ENCODE peak calls at places on chromosomes 2 and 18, in six cellular contexts. K is SW480, C is cardiac fibroblast, Z is T1000, O is T-helper 9 cell, X is HT1080. A is an unnamed sample.

GRCh38 chr2:147416099-147416498 is 428.7 kb upstream of the ACVR2A start:
- DNase-seq in X (peak; percentile 11), C (no peak), O (no peak), Z (no peak), K (peak; percentile 65), A (peak; percentile 5)

GRCh38 chr2:3487432-3487831 is 31.9 kb downstream of the ADI1 start:
- DNase-seq in Z (no peak), C (no peak), X (no peak), O (no peak), K (no peak), A (no peak)

GRCh38 chr2:232874677-232875223 is 4.7 kb downstream of the SNORC start:
- DNase-seq in Z (no peak), K (no peak), O (no peak), C (no peak), X (no peak), A (no peak)

GRCh38 chr2:28047698-28048097 is 157.2 kb downstream of the BABAM2 start:
- DNase-seq in C (peak; percentile 87), O (no peak), Z (no peak), X (peak; percentile 14), K (no peak), A (peak; percentile 65)

GRCh38 chr18:13539050-13539449 is 187.3 kb downstream of the FAM210A start:
- DNase-seq in X (no peak), Z (no peak), C (no peak), O (no peak), K (no peak), A (no peak)

GRCh38 chr2:160194946-160195345 is 5.1 kb downstream of the ITGB6 start:
- DNase-seq in O (no peak), K (no peak), C (no peak), Z (no peak), X (peak; percentile 51), A (peak; percentile 46)

GRCh38 chr2:44668336-44668735 is 273.2 kb upstream of the SIX3 start:
- DNase-seq in K (no peak), O (no peak), C (no peak), Z (no peak), X (peak; percentile 13), A (peak; percentile 39)

GRCh38 chr2:20634430-20635095 is 16.3 kb downstream of the HS1BP3 start:
- DNase-seq in Z (no peak), C (peak; percentile 74), X (peak; percentile 40), K (peak; percentile 64), O (no peak), A (peak; percentile 59)

GRCh38 chr2:113876503-113877387 is 13.1 kb upstream of the ACTR3 start:
- DNase-seq in X (peak; percentile 74), O (peak; percentile 51), Z (no peak), C (no peak), K (peak; percentile 91), A (peak; percentile 58)

GRCh38 chr2:207240649-207241048 is 74.9 kb upstream of the KLF7 start:
- DNase-seq in C (no peak), X (peak; percentile 50), K (no peak), Z (no peak), O (no peak), A (no peak)

GRCh38 chr18:22822841-22823508 is 110.2 kb upstream of the RBBP8 start:
- DNase-seq in X (no peak), Z (no peak), K (no peak), C (no peak), O (no peak), A (no peak)

A was measured in ELR.